ENCODE peak calls at places on chromosomes 13 and 19, in eight cellular contexts. U is retina; Y is heart right ventricle; L is AG09309; S is Panc1; F is naive thymus-derived CD4-positive, alpha-beta T cell; M is Calu3; D is mesenteric fat pad. R is an unnamed sample.

GRCh38 chr13:92896842-92897241 is 329.8 kb upstream of the GPC6 start:
- DNase-seq in L (no peak), U (no peak), Y (no peak), M (no peak), S (no peak), F (no peak), D (no peak), R (no peak)

GRCh38 chr13:41581884-41582547 is 124.7 kb downstream of the RGCC start:
- DNase-seq in M (no peak), F (no peak), D (no peak), Y (no peak), U (no peak), S (no peak), L (no peak), R (no peak)

GRCh38 chr13:51000576-51001260 is 91.1 kb downstream of the RNASEH2B start:
- DNase-seq in S (no peak), D (no peak), L (peak; percentile 40), Y (no peak), F (no peak), U (no peak), M (no peak), R (no peak)

GRCh38 chr19:10503002-10503789 is at the start of gene KEAP1:
- DNase-seq in S (no peak), Y (peak; percentile 33), L (no peak), F (no peak), U (peak; percentile 90), M (peak; percentile 49), D (no peak), R (no peak)

GRCh38 chr19:30521937-30522336 is 149.8 kb downstream of the ZNF536 start:
- DNase-seq in S (no peak), M (no peak), U (no peak), L (no peak), D (no peak), Y (no peak), F (no peak), R (no peak)

GRCh38 chr13:59458908-59459579 is 704.7 kb downstream of the DIAPH3 start:
- DNase-seq in U (no peak), F (no peak), L (peak; percentile 32), D (no peak), M (no peak), Y (peak; percentile 29), S (no peak), R (peak; percentile 54)

GRCh38 chr13:109160887-109161669 is 531.7 kb downstream of the MYO16 start:
- DNase-seq in M (no peak), Y (no peak), D (no peak), L (no peak), F (no peak), U (no peak), S (no peak), R (no peak)

GRCh38 chr13:36706755-36707154 is 32.9 kb downstream of the SERTM1 start:
- DNase-seq in U (no peak), S (no peak), D (no peak), F (no peak), L (peak; percentile 25), Y (no peak), M (no peak), R (peak; percentile 82)

GRCh38 chr19:18763674-18764590 is 27.2 kb downstream of the COMP start:
- DNase-seq in L (no peak), D (no peak), U (no peak), F (no peak), M (no peak), S (no peak), Y (no peak), R (peak; percentile 31)

GRCh38 chr13:35283856-35284255 is 192.6 kb downstream of the MAB21L1 start:
- DNase-seq in M (peak; percentile 1), D (no peak), S (no peak), F (no peak), U (no peak), Y (no peak), L (no peak), R (no peak)

GRCh38 chr13:22665531-22665930 is 515.2 kb upstream of the SGCG start:
- DNase-seq in Y (no peak), U (no peak), S (no peak), F (no peak), D (no peak), M (no peak), L (no peak), R (no peak)

GRCh38 chr19:13953021-13953531 is 767 bp downstream of the DCAF15 start:
- DNase-seq in F (no peak), L (peak; percentile 29), Y (peak; percentile 45), D (no peak), M (peak; percentile 27), U (peak; percentile 51), S (no peak), R (no peak)

GRCh38 chr13:103236213-103236612 is 170.0 kb upstream of the SLC10A2 start:
- DNase-seq in S (no peak), Y (no peak), D (no peak), M (no peak), U (no peak), F (no peak), L (no peak), R (no peak)

GRCh38 chr19:30084390-30084819 is 142.4 kb downstream of the URI1 start:
- DNase-seq in L (no peak), U (no peak), F (no peak), D (no peak), M (no peak), S (no peak), Y (no peak), R (no peak)

GRCh38 chr13:112252744-112253590 is 123.2 kb upstream of the SPACA7 start:
- DNase-seq in L (no peak), S (no peak), D (peak; percentile 89), F (no peak), U (no peak), M (no peak), Y (no peak), R (no peak)

GRCh38 chr13:73171926-73172325 is 113.1 kb downstream of the KLF5 start:
- DNase-seq in D (no peak), L (no peak), S (no peak), F (no peak), U (no peak), Y (no peak), M (no peak), R (no peak)

GRCh38 chr13:113943821-113944565 is 29.9 kb downstream of the C13orf46 start:
- DNase-seq in M (no peak), L (no peak), Y (no peak), D (no peak), F (no peak), S (no peak), U (no peak), R (no peak)

GRCh38 chr13:23615677-23616076 is 45.5 kb downstream of the TNFRSF19 start:
- DNase-seq in D (no peak), Y (no peak), M (peak; percentile 49), S (no peak), L (no peak), U (peak; percentile 61), F (no peak), R (no peak)

GRCh38 chr19:40717880-40718773 is 1.2 kb downstream of the ITPKC start:
- DNase-seq in S (no peak), U (peak; percentile 19), Y (no peak), L (no peak), D (no peak), F (no peak), M (peak; percentile 42), R (no peak)

GRCh38 chr19:51147663-51148062 is 5.6 kb downstream of the SIGLEC7 start:
- DNase-seq in D (no peak), Y (no peak), F (no peak), L (no peak), U (no peak), M (no peak), S (no peak), R (no peak)